ENCODE peak calls at places on chromosomes 12 and 14, in six cellular contexts. V is NCI-H748 treated with DMSO at 0.1 percent for 48 hours, J is Karpas-422, S is NCI-H187 treated with DMSO at 0.1 percent for 48 hours, F is ELR, A is GM23248. Z is an unnamed sample.

GRCh38 chr14:104245723-104246122 is 107.3 kb downstream of the KIF26A start:
- DNase-seq in A (no peak), V (no peak), F (no peak), S (no peak), J (no peak), Z (no peak)

GRCh38 chr14:90805662-90806548 is 10.3 kb downstream of the TTC7B start:
- DNase-seq in J (no peak), A (peak), V (no peak), F (no peak), S (no peak), Z (no peak)

GRCh38 chr12:52873513-52873831 is 24.7 kb upstream of the KRT78 start:
- DNase-seq in J (no peak), S (no peak), A (no peak), F (no peak), V (peak), Z (no peak)

GRCh38 chr14:102772781-102773570 is 4.3 kb upstream of the TRAF3 start:
- DNase-seq in S (no peak), V (peak), F (peak), A (peak), J (peak), Z (peak)

GRCh38 chr12:55874465-55874864 is 31.7 kb upstream of the MMP19 start:
- DNase-seq in V (no peak), A (no peak), S (no peak), J (no peak), F (no peak), Z (no peak)

GRCh38 chr12:6383572-6384498 is at the start of gene LTBR:
- DNase-seq in V (no peak), A (peak), J (no peak), S (no peak), F (peak), Z (peak)

GRCh38 chr12:41190360-41190759 is 2.2 kb downstream of the PDZRN4 start:
- DNase-seq in S (no peak), V (peak), F (peak), J (peak), A (peak), Z (peak)

GRCh38 chr12:110739488-110739887 is 3.2 kb downstream of the PPP1CC start:
- DNase-seq in S (no peak), F (no peak), A (no peak), J (peak), V (no peak), Z (no peak)

GRCh38 chr12:54561164-54561563 is 11.8 kb downstream of the PDE1B start:
- DNase-seq in A (no peak), F (no peak), J (no peak), V (no peak), S (no peak), Z (no peak)

GRCh38 chr14:101033006-101033405 is 129.5 kb upstream of the RTL1 start:
- DNase-seq in V (no peak), J (no peak), S (no peak), F (no peak), A (no peak), Z (no peak)

GRCh38 chr12:49661191-49661590 is 37.8 kb downstream of the PRPF40B start:
- DNase-seq in S (no peak), A (no peak), V (no peak), J (no peak), F (no peak), Z (no peak)

GRCh38 chr14:94136575-94137331 is 7.3 kb upstream of the IFI27L2 start:
- DNase-seq in V (peak), J (peak), A (peak), S (no peak), F (peak), Z (peak)

GRCh38 chr14:59913187-59913586 is 6.8 kb upstream of the LRRC9 start:
- DNase-seq in V (no peak), J (no peak), F (no peak), S (no peak), A (no peak), Z (no peak)

GRCh38 chr14:78486081-78486480 is 315.9 kb downstream of the NRXN3 start:
- DNase-seq in F (no peak), S (no peak), A (no peak), V (no peak), J (no peak), Z (no peak)

GRCh38 chr14:104433401-104434213 is 146.0 kb upstream of the C14orf180 start:
- DNase-seq in J (peak), F (no peak), V (no peak), A (no peak), S (no peak), Z (no peak)

GRCh38 chr14:67943947-67944346 is 124.4 kb downstream of the RAD51B start:
- DNase-seq in J (peak), F (peak), A (peak), S (peak), V (peak), Z (peak)

GRCh38 chr12:68086019-68086603 is 73.4 kb downstream of the IFNG start:
- DNase-seq in S (no peak), F (no peak), A (no peak), J (no peak), V (no peak), Z (no peak)

GRCh38 chr12:27534060-27534764 is 10.2 kb downstream of the PPFIBP1 start:
- DNase-seq in J (no peak), A (no peak), F (no peak), V (no peak), S (no peak), Z (no peak)

GRCh38 chr12:121453022-121453360 is 53.1 kb downstream of the RNF34 start:
- DNase-seq in J (no peak), S (no peak), F (no peak), A (no peak), V (no peak), Z (no peak)

GRCh38 chr12:54217774-54218221 is 29.0 kb upstream of the SMUG1 start:
- DNase-seq in V (no peak), J (peak), A (peak), S (no peak), F (peak), Z (no peak)

GRCh38 chr14:74207943-74208342 is 31.3 kb upstream of the VSX2 start:
- DNase-seq in A (peak), V (no peak), F (peak), J (peak), S (no peak), Z (no peak)

GRCh38 chr12:6323340-6323994 is 13.0 kb downstream of the PLEKHG6 start:
- DNase-seq in A (peak), V (no peak), J (peak), F (peak), S (peak), Z (peak)

GRCh38 chr14:94573706-94574105 is 7.5 kb upstream of the SERPINA5 start:
- DNase-seq in V (no peak), F (no peak), J (no peak), A (no peak), S (no peak), Z (no peak)

GRCh38 chr12:81800298-81801148 is 41.4 kb upstream of the PPFIA2 start:
- DNase-seq in V (no peak), S (no peak), J (no peak), F (no peak), A (peak), Z (peak)

GRCh38 chr12:126404293-126404851 is 1339.1 kb downstream of the AACS start:
- DNase-seq in J (no peak), V (peak), S (no peak), F (no peak), A (no peak), Z (no peak)

GRCh38 chr12:100234591-100235304 is 32.1 kb downstream of the DEPDC4 start:
- DNase-seq in F (peak), S (no peak), J (peak), A (peak), V (peak), Z (peak)

GRCh38 chr14:95157987-95158712 is 821 bp upstream of the DICER1 start:
- DNase-seq in V (peak), S (no peak), F (no peak), A (peak), J (peak), Z (peak)